ENCODE peak calls at places on chromosomes 3 and 15, in four cellular contexts. E is suprapubic skin, D is GM12892, Z is sigmoid colon. Q is an unnamed sample.
A peak's percentile ranks its signal among the peaks of the same experiment; 100 is the strongest.

GRCh38 chr15:77901251-77901881 is 176.1 kb downstream of the TBC1D2B start:
- DNase-seq in Z (peak; percentile 59), E (peak; percentile 45), D (no peak), Q (no peak)

GRCh38 chr3:99678023-99678422 is 39.6 kb downstream of the COL8A1 start:
- DNase-seq in E (no peak), Z (peak; percentile 81), D (no peak), Q (peak; percentile 94)

GRCh38 chr3:176351408-176351807 is 845.9 kb downstream of the TBL1XR1 start:
- DNase-seq in D (no peak), Z (no peak), E (no peak), Q (no peak)

GRCh38 chr3:133663569-133664313 is 2.0 kb upstream of the TOPBP1 start:
- DNase-seq in D (no peak), Z (no peak), E (no peak), Q (no peak)

GRCh38 chr3:48614044-48614443 is 4.6 kb upstream of the UQCRC1 start:
- DNase-seq in E (no peak), D (no peak), Z (no peak), Q (no peak)

GRCh38 chr3:161163297-161163696 is 57.8 kb upstream of the NMD3 start:
- DNase-seq in D (no peak), E (no peak), Z (no peak), Q (no peak)

GRCh38 chr15:61057376-61057775 is 171.7 kb downstream of the RORA start:
- DNase-seq in Z (no peak), E (no peak), D (no peak), Q (no peak)

GRCh38 chr15:36313021-36313420 is 266.4 kb upstream of the CDIN1 start:
- DNase-seq in Z (no peak), E (no peak), D (no peak), Q (no peak)

GRCh38 chr3:189903562-189904250 is 217.0 kb downstream of the P3H2 start:
- DNase-seq in D (no peak), Z (no peak), E (no peak), Q (no peak)

GRCh38 chr3:71339049-71339448 is 244.5 kb downstream of the FOXP1 start:
- DNase-seq in D (no peak), Z (no peak), E (no peak), Q (no peak)

GRCh38 chr3:189786479-189787064 is 155.4 kb downstream of the TP63 start:
- DNase-seq in D (no peak), Z (no peak), E (no peak), Q (no peak)

GRCh38 chr3:4426782-4427344 is 40.2 kb downstream of the SUMF1 start:
- DNase-seq in Z (no peak), E (no peak), D (no peak), Q (no peak)

GRCh38 chr3:150020527-150020926 is 49.8 kb upstream of the PFN2 start:
- DNase-seq in E (no peak), D (no peak), Z (no peak), Q (no peak)

GRCh38 chr3:9881440-9881839 is 1.4 kb upstream of the CIDEC start:
- DNase-seq in E (no peak), D (no peak), Z (no peak), Q (no peak)

GRCh38 chr15:41018534-41018933 is 65.3 kb downstream of the CHAC1 start:
- DNase-seq in E (no peak), D (no peak), Z (no peak), Q (no peak)

GRCh38 chr3:94147039-94147438 is 84.2 kb downstream of the NSUN3 start:
- DNase-seq in E (no peak), Z (no peak), D (no peak), Q (no peak)

GRCh38 chr15:98800437-98801233 is 152.3 kb downstream of the IGF1R start:
- DNase-seq in E (no peak), Z (peak; percentile 71), D (no peak), Q (peak; percentile 86)

GRCh38 chr15:36501063-36501678 is 78.3 kb upstream of the CDIN1 start:
- DNase-seq in E (no peak), Z (no peak), D (no peak), Q (no peak)

GRCh38 chr3:184757010-184757651 is 45.3 kb upstream of the MAGEF1 start:
- DNase-seq in Z (peak; percentile 91), E (peak; percentile 85), D (no peak), Q (no peak)

GRCh38 chr3:101119535-101119934 is 126.3 kb upstream of the ABI3BP start:
- DNase-seq in E (no peak), Z (no peak), D (no peak), Q (no peak)

GRCh38 chr3:30401971-30402370 is 204.4 kb upstream of the TGFBR2 start:
- DNase-seq in D (no peak), Z (peak; percentile 62), E (no peak), Q (no peak)

GRCh38 chr3:186307594-186307993 is 54.4 kb downstream of the DGKG start:
- DNase-seq in D (no peak), E (no peak), Z (no peak), Q (no peak)

GRCh38 chr3:43919067-43919466 is 228.3 kb downstream of the ABHD5 start:
- DNase-seq in Z (no peak), E (no peak), D (no peak), Q (no peak)

GRCh38 chr3:14550651-14551611 is 10.8 kb upstream of the GRIP2 start:
- DNase-seq in D (no peak), Z (no peak), E (no peak), Q (no peak)

GRCh38 chr15:68730491-68731317 is 90.0 kb downstream of the ANP32A start:
- DNase-seq in E (no peak), D (no peak), Z (peak; percentile 65), Q (no peak)

GRCh38 chr3:50352762-50353161 is 2.1 kb downstream of the CYB561D2 start:
- DNase-seq in E (no peak), Z (no peak), D (no peak), Q (no peak)

GRCh38 chr15:82554857-82555256 is 14.6 kb upstream of the RPS17 start:
- DNase-seq in E (no peak), D (no peak), Z (no peak), Q (no peak)

GRCh38 chr3:17233398-17233800 is 348.6 kb downstream of the PLCL2 start:
- DNase-seq in D (no peak), E (no peak), Z (no peak), Q (no peak)

GRCh38 chr15:66504563-66505429 is at the start of the genes RPL4 and ZWILCH:
- DNase-seq in Z (peak; percentile 90), E (peak; percentile 88), D (peak; percentile 57), Q (no peak)
- TF ChIP-seq POLR2A in Z (peak; percentile 98), E (peak; percentile 64), D (peak; percentile 98), Q (no peak)

GRCh38 chr3:53162672-53163458 is 1.9 kb downstream of the PRKCD start:
- DNase-seq in Z (no peak), E (no peak), D (no peak), Q (no peak)
- TF ChIP-seq POLR2A in Z (no peak), E (no peak), D (no peak), Q (no peak)

DNA sequence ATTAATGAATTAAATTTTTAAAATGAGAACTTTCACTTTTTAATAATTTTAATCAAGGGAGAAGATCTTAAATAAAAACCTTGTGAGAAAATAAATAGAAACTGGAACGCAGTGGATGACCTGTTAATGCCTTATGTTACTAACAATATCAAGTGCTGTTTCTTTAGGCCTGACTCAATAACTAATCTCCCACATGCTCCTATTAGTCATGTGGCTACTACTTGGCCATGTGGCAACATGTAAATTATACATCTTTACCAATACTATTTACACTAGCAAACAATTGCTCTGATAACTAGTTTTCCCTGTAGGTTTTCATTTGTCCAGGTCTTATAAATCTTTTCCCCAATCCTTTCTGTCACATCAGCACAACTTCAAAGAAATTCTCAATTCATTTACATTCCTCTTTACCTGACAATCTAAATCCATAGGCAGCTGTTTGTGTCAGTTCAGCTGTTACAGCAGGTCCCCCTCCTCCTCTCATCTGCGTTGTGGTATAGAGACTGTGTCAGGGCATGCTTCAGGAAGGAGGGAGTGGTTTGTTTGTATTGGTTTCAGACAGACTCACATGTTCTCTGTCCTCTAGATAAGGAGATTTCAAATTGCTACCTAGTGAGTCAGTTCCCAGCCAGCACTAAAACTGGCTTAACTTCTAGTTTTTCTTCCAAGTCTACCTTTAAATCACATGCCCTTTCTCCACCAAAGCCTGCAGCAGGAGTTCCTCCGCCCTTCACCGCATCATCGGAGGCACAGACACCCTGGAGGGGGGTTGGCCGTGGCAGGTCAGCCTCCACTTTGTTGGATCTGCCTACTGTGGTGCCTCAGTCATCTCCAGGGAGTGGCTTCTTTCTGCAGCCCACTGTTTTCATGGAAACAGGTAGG is 11.3 kb upstream of the C3orf52 start:
- DNase-seq in Z (no peak), E (peak; percentile 66), D (no peak), Q (no peak)
- TF ChIP-seq POLR2A in Z (no peak), E (no peak), D (no peak), Q (no peak)

DNA sequence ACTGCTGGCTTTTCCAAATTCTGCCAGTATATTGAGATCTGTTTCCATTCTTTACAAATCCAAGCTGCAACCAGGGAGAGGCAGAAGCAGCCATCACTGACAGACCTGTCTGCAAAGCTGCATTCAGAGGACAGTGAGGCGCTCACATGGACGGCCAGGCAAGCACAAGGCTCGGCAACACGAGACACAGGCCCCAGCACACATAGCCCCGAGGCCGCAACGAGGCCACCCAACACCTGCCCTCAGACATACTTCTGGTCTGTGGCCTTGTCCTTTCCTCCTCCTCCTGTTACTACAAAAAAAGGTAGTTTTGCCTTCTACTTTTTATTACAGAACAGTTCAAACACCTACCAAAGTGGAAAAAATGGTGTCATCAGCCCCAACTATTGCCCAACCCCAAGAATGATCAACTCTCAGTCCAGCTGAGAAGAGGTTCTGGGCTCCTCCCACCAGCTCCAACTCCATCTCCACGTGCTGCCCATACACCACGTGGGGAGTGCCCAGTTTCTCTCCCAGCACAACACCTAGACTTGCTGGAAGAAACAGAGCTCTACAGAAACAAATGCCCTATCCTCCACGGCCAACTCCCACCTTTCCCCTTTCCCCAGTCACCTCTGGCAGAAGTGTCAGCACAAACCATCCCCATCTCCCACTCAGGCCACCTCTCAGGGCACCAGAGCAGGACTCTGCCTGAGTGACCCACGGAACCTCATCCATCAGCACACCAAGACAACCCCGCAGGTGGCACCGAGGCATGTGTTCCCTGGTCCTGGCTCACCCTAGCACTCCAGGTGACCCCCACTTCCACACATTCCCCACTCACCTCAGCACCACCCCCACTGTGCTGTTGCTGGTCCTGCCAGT is 7.4 kb downstream of the ZXDC start:
- DNase-seq in Z (peak; percentile 64), E (peak; percentile 51), D (no peak), Q (no peak)
- TF ChIP-seq POLR2A in Z (no peak), E (no peak), D (no peak), Q (no peak)

GRCh38 chr3:123012652-123013051 is 14.9 kb downstream of the SEMA5B start:
- DNase-seq in E (no peak), D (no peak), Z (no peak), Q (no peak)
- TF ChIP-seq POLR2A in E (no peak), D (no peak), Z (no peak), Q (no peak)

GRCh38 chr15:28082891-28083688 is 16.0 kb downstream of the OCA2 start:
- DNase-seq in D (no peak), E (no peak), Z (no peak), Q (no peak)

GRCh38 chr15:28075482-28076029 is 23.6 kb downstream of the OCA2 start:
- DNase-seq in D (no peak), E (no peak), Z (no peak), Q (no peak)

GRCh38 chr15:28081594-28081993 is 17.5 kb downstream of the OCA2 start:
- DNase-seq in E (no peak), D (no peak), Z (no peak), Q (no peak)

GRCh38 chr15:28080386-28080785 is 18.7 kb downstream of the OCA2 start:
- DNase-seq in E (no peak), D (no peak), Z (no peak), Q (no peak)

GRCh38 chr15:28079313-28079969 is 19.7 kb downstream of the OCA2 start:
- DNase-seq in D (no peak), Z (no peak), E (no peak), Q (no peak)
- TF ChIP-seq POLR2A in D (no peak), Z (no peak), E (no peak), Q (no peak)